ENCODE peak calls at places on chromosomes 5 and 9, in six cellular contexts. One of them, this sample, is unnamed.

GRCh38 chr9:133506653-133507038 is 18.1 kb downstream of the MYMK start:
- DNase-seq in cardiac muscle cell: no peak
- DNase-seq in effector memory CD4-positive, alpha-beta T cell: no peak
- DNase-seq in transverse colon: no peak
- DNase-seq in uterus: peak; percentile 43
- DNase-seq in SK-N-SH: peak; percentile 50
- DNase-seq in this sample: no peak

GRCh38 chr5:54460181-54460919 is 4.9 kb downstream of the HSPB3 start:
- DNase-seq in uterus: no peak
- DNase-seq in cardiac muscle cell: peak; percentile 26
- DNase-seq in effector memory CD4-positive, alpha-beta T cell: no peak
- DNase-seq in transverse colon: no peak
- DNase-seq in SK-N-SH: no peak
- DNase-seq in this sample: no peak

GRCh38 chr5:31663519-31663918 is 24.6 kb downstream of the PDZD2 start:
- DNase-seq in uterus: no peak
- DNase-seq in SK-N-SH: no peak
- DNase-seq in cardiac muscle cell: no peak
- DNase-seq in transverse colon: no peak
- DNase-seq in effector memory CD4-positive, alpha-beta T cell: no peak
- DNase-seq in this sample: no peak

GRCh38 chr5:143062379-143062778 is 292.2 kb downstream of the ARHGAP26 start:
- DNase-seq in cardiac muscle cell: no peak
- DNase-seq in SK-N-SH: no peak
- DNase-seq in uterus: no peak
- DNase-seq in transverse colon: no peak
- DNase-seq in effector memory CD4-positive, alpha-beta T cell: no peak
- DNase-seq in this sample: no peak

GRCh38 chr5:147216552-147217154 is 18.2 kb upstream of the STK32A start:
- DNase-seq in cardiac muscle cell: no peak
- DNase-seq in transverse colon: no peak
- DNase-seq in SK-N-SH: no peak
- DNase-seq in uterus: no peak
- DNase-seq in effector memory CD4-positive, alpha-beta T cell: no peak
- DNase-seq in this sample: peak; percentile 30

GRCh38 chr5:175347027-175347426 is 97.0 kb downstream of the DRD1 start:
- DNase-seq in transverse colon: no peak
- DNase-seq in effector memory CD4-positive, alpha-beta T cell: no peak
- DNase-seq in SK-N-SH: no peak
- DNase-seq in uterus: no peak
- DNase-seq in cardiac muscle cell: no peak
- DNase-seq in this sample: no peak

GRCh38 chr5:171427318-171428167 is 8.1 kb downstream of the FGF18 start:
- DNase-seq in cardiac muscle cell: peak; percentile 50
- DNase-seq in effector memory CD4-positive, alpha-beta T cell: no peak
- DNase-seq in uterus: no peak
- DNase-seq in transverse colon: no peak
- DNase-seq in SK-N-SH: no peak
- DNase-seq in this sample: no peak

GRCh38 chr9:89602978-89603628 is 1.7 kb upstream of the GADD45G start:
- DNase-seq in effector memory CD4-positive, alpha-beta T cell: peak; percentile 60
- DNase-seq in uterus: peak; percentile 90
- DNase-seq in cardiac muscle cell: peak; percentile 95
- DNase-seq in transverse colon: peak; percentile 95
- DNase-seq in SK-N-SH: peak; percentile 70
- DNase-seq in this sample: peak; percentile 85

GRCh38 chr5:14445581-14446290 is 135.9 kb upstream of the OTULINL start:
- DNase-seq in cardiac muscle cell: peak; percentile 50
- DNase-seq in transverse colon: no peak
- DNase-seq in uterus: peak; percentile 63
- DNase-seq in SK-N-SH: peak; percentile 51
- DNase-seq in effector memory CD4-positive, alpha-beta T cell: no peak
- DNase-seq in this sample: no peak

GRCh38 chr9:5113994-5114748 is 71.3 kb downstream of the INSL6 start:
- DNase-seq in effector memory CD4-positive, alpha-beta T cell: no peak
- DNase-seq in transverse colon: no peak
- DNase-seq in SK-N-SH: peak; percentile 6
- DNase-seq in cardiac muscle cell: no peak
- DNase-seq in uterus: no peak
- DNase-seq in this sample: peak; percentile 33

GRCh38 chr9:135956798-135957166 is 4.4 kb downstream of the UBAC1 start:
- DNase-seq in transverse colon: no peak
- DNase-seq in cardiac muscle cell: no peak
- DNase-seq in effector memory CD4-positive, alpha-beta T cell: no peak
- DNase-seq in uterus: no peak
- DNase-seq in SK-N-SH: no peak
- DNase-seq in this sample: no peak

GRCh38 chr5:143896471-143896870 is 84.5 kb downstream of the HMHB1 start:
- DNase-seq in uterus: no peak
- DNase-seq in cardiac muscle cell: no peak
- DNase-seq in transverse colon: no peak
- DNase-seq in SK-N-SH: no peak
- DNase-seq in effector memory CD4-positive, alpha-beta T cell: no peak
- DNase-seq in this sample: no peak

GRCh38 chr9:92970467-92970923 is 23.2 kb downstream of the FGD3 start:
- DNase-seq in uterus: no peak
- DNase-seq in SK-N-SH: no peak
- DNase-seq in effector memory CD4-positive, alpha-beta T cell: no peak
- DNase-seq in transverse colon: no peak
- DNase-seq in cardiac muscle cell: no peak
- DNase-seq in this sample: no peak

GRCh38 chr5:82833277-82833676 is 243.9 kb downstream of the TMEM167A start:
- DNase-seq in uterus: no peak
- DNase-seq in transverse colon: no peak
- DNase-seq in effector memory CD4-positive, alpha-beta T cell: no peak
- DNase-seq in SK-N-SH: no peak
- DNase-seq in cardiac muscle cell: no peak
- DNase-seq in this sample: no peak

GRCh38 chr5:1390861-1391600 is 46.1 kb upstream of the CLPTM1L start:
- DNase-seq in transverse colon: no peak
- DNase-seq in cardiac muscle cell: no peak
- DNase-seq in SK-N-SH: no peak
- DNase-seq in effector memory CD4-positive, alpha-beta T cell: no peak
- DNase-seq in uterus: no peak
- DNase-seq in this sample: no peak

DNA sequence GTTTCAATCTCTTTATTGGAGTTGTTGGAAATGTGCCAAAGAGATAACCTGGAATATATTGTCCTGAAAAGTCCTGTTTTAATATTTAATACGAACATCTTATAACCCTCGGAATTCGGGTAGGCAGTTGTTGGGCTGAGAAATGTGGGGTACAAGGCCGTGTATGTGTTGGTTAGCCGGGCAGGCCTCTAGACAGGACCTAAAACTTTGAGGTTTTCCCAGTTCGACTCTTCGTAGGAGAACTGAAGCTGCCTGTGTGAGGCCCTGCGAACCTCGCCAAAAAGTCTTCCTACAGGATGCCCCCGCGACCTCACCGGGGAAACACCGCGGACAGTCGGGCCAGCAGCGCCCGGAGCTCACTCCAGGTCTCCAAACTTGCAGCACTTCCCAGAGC is 583 bp upstream of the TJP2 start:
- DNase-seq in uterus: peak; percentile 66
- DNase-seq in effector memory CD4-positive, alpha-beta T cell: no peak
- DNase-seq in SK-N-SH: no peak
- DNase-seq in cardiac muscle cell: no peak
- DNase-seq in transverse colon: no peak
- DNase-seq in this sample: no peak
- H3K4me1 ChIP-seq in uterus: peaks cover 6% of the 10 kb centered on the region
- H3K4me1 ChIP-seq in effector memory CD4-positive, alpha-beta T cell: no peaks in the 10 kb centered on the region
- H3K4me1 ChIP-seq in SK-N-SH: peaks cover 16% of the 10 kb centered on the region
- H3K4me1 ChIP-seq in cardiac muscle cell: peaks cover 26% of the 10 kb centered on the region
- H3K4me1 ChIP-seq in transverse colon: peaks cover 42% of the 10 kb centered on the region
- H3K4me1 ChIP-seq in this sample: peaks cover 41% of the 10 kb centered on the region

GRCh38 chr5:67165524-67166459 is 30.8 kb downstream of the CD180 start:
- DNase-seq in SK-N-SH: peak; percentile 41
- DNase-seq in transverse colon: peak; percentile 90
- DNase-seq in cardiac muscle cell: peak; percentile 84
- DNase-seq in uterus: peak; percentile 74
- DNase-seq in effector memory CD4-positive, alpha-beta T cell: peak; percentile 55
- DNase-seq in this sample: peak; percentile 81
- H3K4me3 ChIP-seq in SK-N-SH: no peak overlapping the region
- H3K4me3 ChIP-seq in transverse colon: peak overlapping the region; percentile 23
- H3K4me3 ChIP-seq in cardiac muscle cell: no peak overlapping the region
- H3K4me3 ChIP-seq in uterus: no peak overlapping the region
- H3K4me3 ChIP-seq in effector memory CD4-positive, alpha-beta T cell: peak overlapping the region; percentile 52
- H3K4me3 ChIP-seq in this sample: peak overlapping the region; percentile 65

DNA sequence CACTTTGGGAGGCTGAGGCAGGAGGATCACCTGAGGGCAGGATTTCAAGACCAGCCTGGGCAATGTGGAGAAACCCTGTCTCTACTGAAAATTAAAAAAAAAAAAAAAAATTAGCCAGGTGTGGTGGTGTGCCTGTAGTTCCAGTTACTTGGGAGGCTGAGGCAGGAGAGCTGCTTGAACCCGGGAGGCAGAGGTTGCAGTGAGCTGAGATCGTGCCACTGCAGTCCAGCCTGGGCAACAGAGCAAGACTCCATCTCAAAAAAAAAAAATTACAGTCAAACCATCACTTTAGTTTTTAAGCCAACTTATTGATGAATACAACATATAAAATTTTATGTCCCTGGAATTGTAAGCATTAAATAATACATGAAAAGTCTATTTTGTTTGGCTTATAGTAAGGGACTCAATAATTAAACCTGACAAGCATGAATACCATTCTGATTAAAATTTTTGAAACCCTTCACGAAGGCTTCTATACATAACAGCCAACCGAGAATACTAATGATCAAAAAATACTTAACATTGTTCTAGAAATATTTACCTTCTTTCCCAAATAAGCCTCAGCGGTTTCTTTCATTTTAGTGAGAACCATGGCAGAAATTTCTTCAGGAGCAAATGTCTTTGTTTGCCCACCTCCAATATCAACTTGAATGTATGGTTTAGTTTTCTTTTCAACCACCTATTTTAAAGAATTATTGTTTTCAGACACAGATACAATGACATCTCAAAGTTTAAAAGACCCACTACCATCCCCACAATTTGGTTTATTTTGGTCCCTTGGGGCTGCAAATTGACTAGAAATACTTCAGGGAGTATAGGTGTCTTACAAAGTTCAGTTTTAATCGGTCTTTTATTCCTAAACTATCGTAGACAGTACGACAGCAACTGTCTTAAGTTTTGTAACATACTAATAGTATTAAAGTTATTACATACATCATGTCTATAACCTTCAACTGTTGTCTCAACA is 1.2 kb downstream of the HSPA5 start:
- DNase-seq in effector memory CD4-positive, alpha-beta T cell: no peak
- DNase-seq in transverse colon: no peak
- DNase-seq in cardiac muscle cell: no peak
- DNase-seq in uterus: no peak
- DNase-seq in SK-N-SH: no peak
- DNase-seq in this sample: no peak
- H3K36me3 ChIP-seq in effector memory CD4-positive, alpha-beta T cell: peaks cover 45% of the 10 kb centered on the region
- H3K36me3 ChIP-seq in transverse colon: peaks cover 35% of the 10 kb centered on the region
- H3K36me3 ChIP-seq in cardiac muscle cell: peaks cover 40% of the 10 kb centered on the region
- H3K36me3 ChIP-seq in uterus: no peaks in the 10 kb centered on the region
- H3K36me3 ChIP-seq in SK-N-SH: peaks cover 45% of the 10 kb centered on the region
- H3K36me3 ChIP-seq in this sample: peaks cover 45% of the 10 kb centered on the region

GRCh38 chr5:176415240-176416122 is 858 bp downstream of the CLTB start:
- DNase-seq in SK-N-SH: peak; percentile 70
- DNase-seq in effector memory CD4-positive, alpha-beta T cell: no peak
- DNase-seq in transverse colon: peak; percentile 45
- DNase-seq in cardiac muscle cell: peak; percentile 39
- DNase-seq in uterus: peak; percentile 47
- DNase-seq in this sample: no peak
- H3K4me1 ChIP-seq in SK-N-SH: peaks cover 12% of the 10 kb centered on the region
- H3K4me1 ChIP-seq in effector memory CD4-positive, alpha-beta T cell: peaks cover 9% of the 10 kb centered on the region
- H3K4me1 ChIP-seq in transverse colon: peaks cover 57% of the 10 kb centered on the region
- H3K4me1 ChIP-seq in cardiac muscle cell: peaks cover 10% of the 10 kb centered on the region
- H3K4me1 ChIP-seq in uterus: peaks cover 10% of the 10 kb centered on the region
- H3K4me1 ChIP-seq in this sample: peaks cover 39% of the 10 kb centered on the region

GRCh38 chr9:6656901-6657300 is 11.4 kb upstream of the GLDC start:
- DNase-seq in cardiac muscle cell: no peak
- DNase-seq in SK-N-SH: no peak
- DNase-seq in transverse colon: no peak
- DNase-seq in effector memory CD4-positive, alpha-beta T cell: no peak
- DNase-seq in uterus: no peak
- DNase-seq in this sample: no peak

GRCh38 chr9:6658628-6659353 is 13.3 kb upstream of the GLDC start:
- DNase-seq in effector memory CD4-positive, alpha-beta T cell: no peak
- DNase-seq in cardiac muscle cell: no peak
- DNase-seq in transverse colon: no peak
- DNase-seq in SK-N-SH: no peak
- DNase-seq in uterus: no peak
- DNase-seq in this sample: no peak

GRCh38 chr9:6660512-6660911 is 15.0 kb upstream of the GLDC start:
- DNase-seq in uterus: no peak
- DNase-seq in cardiac muscle cell: no peak
- DNase-seq in transverse colon: no peak
- DNase-seq in SK-N-SH: no peak
- DNase-seq in effector memory CD4-positive, alpha-beta T cell: no peak
- DNase-seq in this sample: no peak

DNA sequence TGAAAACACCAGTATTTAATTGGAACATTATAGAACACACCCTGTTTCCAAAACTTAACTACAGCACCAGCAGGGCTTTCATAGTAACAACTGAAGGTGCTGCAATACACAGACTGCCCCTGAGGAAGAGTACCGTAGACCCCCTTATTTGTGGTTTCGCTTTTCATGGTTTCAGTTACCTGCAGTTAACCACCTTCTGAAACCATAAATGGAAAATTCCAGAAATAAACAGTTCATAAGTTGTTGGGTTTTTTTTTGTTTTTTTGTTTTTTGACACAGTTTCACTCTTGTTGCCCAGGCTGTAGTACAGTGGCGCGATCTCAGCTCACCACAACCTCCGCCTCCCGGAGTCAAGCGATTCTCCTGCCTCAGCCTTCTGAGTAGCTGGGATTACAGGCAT is 9.5 kb upstream of the GLDC start:
- DNase-seq in uterus: no peak
- DNase-seq in transverse colon: no peak
- DNase-seq in SK-N-SH: no peak
- DNase-seq in effector memory CD4-positive, alpha-beta T cell: no peak
- DNase-seq in cardiac muscle cell: no peak
- DNase-seq in this sample: no peak
- H3K4me3 ChIP-seq in uterus: no peak overlapping the region
- H3K4me3 ChIP-seq in transverse colon: no peak overlapping the region
- H3K4me3 ChIP-seq in SK-N-SH: no peak overlapping the region
- H3K4me3 ChIP-seq in effector memory CD4-positive, alpha-beta T cell: no peak overlapping the region
- H3K4me3 ChIP-seq in cardiac muscle cell: no peak overlapping the region
- H3K4me3 ChIP-seq in this sample: no peak overlapping the region

GRCh38 chr5:179588166-179588565 is 35.3 kb downstream of the HNRNPH1 start:
- DNase-seq in uterus: no peak
- DNase-seq in SK-N-SH: no peak
- DNase-seq in transverse colon: no peak
- DNase-seq in cardiac muscle cell: no peak
- DNase-seq in effector memory CD4-positive, alpha-beta T cell: no peak
- DNase-seq in this sample: no peak

GRCh38 chr5:179585903-179586511 is 35.7 kb downstream of the RUFY1 start:
- DNase-seq in uterus: no peak
- DNase-seq in transverse colon: no peak
- DNase-seq in cardiac muscle cell: no peak
- DNase-seq in effector memory CD4-positive, alpha-beta T cell: no peak
- DNase-seq in SK-N-SH: no peak
- DNase-seq in this sample: no peak
- H3K36me3 ChIP-seq in uterus: no peaks in the 10 kb centered on the region
- H3K36me3 ChIP-seq in transverse colon: peaks cover 63% of the 10 kb centered on the region
- H3K36me3 ChIP-seq in cardiac muscle cell: peaks cover 33% of the 10 kb centered on the region
- H3K36me3 ChIP-seq in effector memory CD4-positive, alpha-beta T cell: peaks cover 33% of the 10 kb centered on the region
- H3K36me3 ChIP-seq in SK-N-SH: peaks cover 30% of the 10 kb centered on the region
- H3K36me3 ChIP-seq in this sample: peaks cover 43% of the 10 kb centered on the region